ENCODE peak calls at places on chromosomes 4 and X, in four cellular contexts. Z is right lobe of liver; P is tibial nerve; G is CD8-positive, alpha-beta T cell. R is an unnamed sample. For H3K27me3 and H3K9me3, the result is how much of the 10 kb centered on the place peaks cover.

GRCh38 chr4:155705664-155706063 is 39.0 kb downstream of the GUCY1A1 start:
- DNase-seq in Z (no peak), P (no peak), G (no peak), R (no peak)

GRCh38 chrX:41259516-41259915 is 74.4 kb upstream of the DDX3X start:
- DNase-seq in Z (no peak), P (no peak), G (no peak), R (no peak)

GRCh38 chrX:9204560-9204959 is 170.6 kb upstream of the FAM9B start:
- DNase-seq in Z (no peak), P (no peak), G (no peak), R (no peak)

GRCh38 chrX:14032383-14032782 is 2.7 kb upstream of the GEMIN8 start:
- DNase-seq in Z (no peak), P (no peak), G (peak), R (no peak)

GRCh38 chr4:152106113-152106763 is 345.4 kb upstream of the GATB start:
- DNase-seq in Z (peak), P (peak), G (no peak), R (peak)

GRCh38 chrX:136497556-136498048 is at the start of gene HTATSF1:
- DNase-seq in Z (peak), P (no peak), G (peak), R (peak)

GRCh38 chr4:70902577-70903281 is 560 bp downstream of the MOB1B start:
- DNase-seq in Z (no peak), P (no peak), G (peak), R (no peak)

GRCh38 chrX:18354369-18355329 is at the start of gene SCML2:
- DNase-seq in Z (peak), P (no peak), G (no peak), R (peak)

GRCh38 chr4:123352240-123352945 is 44.2 kb upstream of the SPRY1 start:
- DNase-seq in Z (no peak), P (no peak), G (no peak), R (no peak)

GRCh38 chrX:16023790-16024734 is 99.3 kb upstream of the GRPR start:
- DNase-seq in Z (no peak), P (no peak), G (no peak), R (no peak)

GRCh38 chr4:70544279-70544870 is 26.0 kb downstream of the AMTN start:
- DNase-seq in Z (no peak), P (no peak), G (no peak), R (no peak)

GRCh38 chrX:23513121-23513520 is 154.2 kb upstream of the PRDX4 start:
- DNase-seq in Z (no peak), P (no peak), G (no peak), R (no peak)

GRCh38 chrX:3820170-3820569 is 106.7 kb upstream of the PRKX start:
- DNase-seq in Z (no peak), P (no peak), G (no peak), R (no peak)

GRCh38 chr4:182427530-182427929 is 184.3 kb downstream of the TENM3 start:
- DNase-seq in Z (no peak), P (no peak), G (no peak), R (no peak)

GRCh38 chrX:40663880-40664630 is 16.7 kb upstream of the CXorf38 start:
- DNase-seq in Z (no peak), P (no peak), G (no peak), R (no peak)

GRCh38 chrX:2614911-2615310 is 76.2 kb upstream of the CD99 start:
- DNase-seq in Z (no peak), P (no peak), G (no peak), R (no peak)

GRCh38 chrX:37509349-37509748 is 62.1 kb upstream of the LANCL3 start:
- DNase-seq in Z (no peak), P (no peak), G (no peak), R (no peak)

GRCh38 chr4:95340191-95340590 is 208.6 kb downstream of the UNC5C start:
- DNase-seq in Z (no peak), P (no peak), G (no peak), R (no peak)

GRCh38 chrX:49995021-49995731 is 72.8 kb downstream of the CLCN5 start:
- DNase-seq in Z (no peak), P (no peak), G (no peak), R (no peak)

GRCh38 chr4:119628281-119629141 is at the start of gene PDE5A:
- DNase-seq in Z (peak), P (peak), G (peak), R (peak)

GRCh38 chr4:112765317-112765989 is 128.5 kb downstream of the LARP7 start:
- DNase-seq in Z (no peak), P (no peak), G (no peak), R (no peak)

GRCh38 chrX:40531056-40531826 is 49.5 kb upstream of the ATP6AP2 start:
- DNase-seq in Z (no peak), P (no peak), G (no peak), R (no peak)

GRCh38 chrX:10221651-10222050 is 64.9 kb downstream of the CLCN4 start:
- DNase-seq in Z (no peak), P (no peak), G (no peak), R (no peak)
- H3K4me3 ChIP-seq in Z (no peak), P (no peak), G (no peak), R (no peak)

GRCh38 chrX:82721891-82722290 is 786.2 kb upstream of the POU3F4 start:
- DNase-seq in Z (no peak), P (no peak), G (no peak), R (no peak)
- H3K27me3 ChIP-seq in Z (under half), P (under half), G (under half), R (under half)

GRCh38 chr4:21134994-21135393 is 434.7 kb downstream of the PACRGL start:
- DNase-seq in Z (no peak), P (no peak), G (no peak), R (no peak)
- H3K9me3 ChIP-seq in Z (under half), P (under half), G (under half), R (under half)

DNA sequence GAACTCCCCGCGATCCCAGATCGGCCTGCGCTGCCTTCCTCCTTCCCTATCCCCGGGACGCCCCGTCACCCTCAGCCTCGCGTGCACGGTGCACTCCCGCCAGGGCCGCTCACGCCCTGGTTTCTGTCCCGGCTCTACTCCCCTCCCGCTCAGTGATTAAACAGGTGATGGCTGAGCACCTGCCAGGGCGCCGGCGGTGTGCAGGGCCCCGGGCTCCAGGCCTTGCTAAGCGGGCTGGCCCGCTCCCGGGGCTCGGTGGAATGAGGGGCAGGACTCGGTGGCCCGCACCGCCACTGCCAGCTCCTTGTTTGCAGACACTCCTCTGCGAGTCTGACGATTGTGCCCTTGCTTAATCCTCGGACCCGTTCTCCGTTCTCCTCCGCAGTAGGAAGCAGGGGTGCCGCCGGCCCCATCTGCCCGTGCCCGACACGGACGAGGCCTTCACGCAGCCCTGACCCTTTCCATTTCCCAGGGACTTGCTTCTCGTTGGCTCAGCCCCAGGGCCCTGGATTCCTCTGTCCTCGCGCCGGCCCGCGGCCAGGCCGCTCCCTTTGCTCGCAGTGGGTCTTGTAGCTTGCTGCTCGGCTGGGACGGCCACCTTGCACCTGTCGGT is 143.5 kb downstream of the TRIML1 start:
- DNase-seq in Z (no peak), P (no peak), G (no peak), R (no peak)
- H3K4me3 ChIP-seq in Z (no peak), P (peak), G (no peak), R (peak)

R was measured in right cardiac atrium.